ENCODE peak calls at places on chromosomes 13 and 19, in seven cellular contexts. S, T, Z, J, C, F and G are unnamed samples.

GRCh38 chr13:114339779-114340534 is 25.7 kb downstream of the CHAMP1 start:
- DNase-seq in J (no peak), S (peak), Z (no peak), T (peak), C (peak), F (peak), G (peak)

GRCh38 chr19:3969435-3970312 is 1.2 kb downstream of the DAPK3 start:
- DNase-seq in J (no peak), S (no peak), C (peak), T (peak), F (no peak), Z (no peak), G (no peak)

GRCh38 chr13:50222569-50223332 is 207.5 kb downstream of the KCNRG start:
- DNase-seq in T (peak), F (no peak), Z (no peak), S (no peak), J (no peak), C (peak), G (no peak)

GRCh38 chr19:8096071-8096470 is 43.5 kb downstream of the CCL25 start:
- DNase-seq in J (no peak), C (no peak), Z (peak), F (no peak), T (no peak), S (no peak), G (no peak)

GRCh38 chr13:23616228-23616627 is 46.0 kb downstream of the TNFRSF19 start:
- DNase-seq in C (no peak), T (no peak), J (no peak), Z (no peak), S (no peak), F (no peak), G (no peak)

GRCh38 chr19:4889034-4889825 is 13.5 kb downstream of the ARRDC5 start:
- DNase-seq in J (no peak), Z (peak), C (peak), T (peak), F (no peak), S (no peak), G (no peak)

GRCh38 chr13:36862002-36862706 is 43.1 kb downstream of the RFXAP start:
- DNase-seq in J (no peak), Z (no peak), S (no peak), C (peak), T (no peak), F (no peak), G (no peak)

GRCh38 chr19:53294786-53295441 is 27.4 kb upstream of the VN1R4 start:
- DNase-seq in T (no peak), J (no peak), Z (no peak), F (no peak), S (no peak), C (no peak), G (no peak)

GRCh38 chr13:43305416-43305815 is 282.0 kb downstream of the DNAJC15 start:
- DNase-seq in T (no peak), S (no peak), C (peak), F (no peak), Z (no peak), J (no peak), G (no peak)

GRCh38 chr13:41608111-41608510 is 150.8 kb downstream of the RGCC start:
- DNase-seq in Z (no peak), C (no peak), J (no peak), S (no peak), T (no peak), F (no peak), G (no peak)

GRCh38 chr19:46270521-46271256 is 26.2 kb upstream of the HIF3A start:
- DNase-seq in T (no peak), Z (no peak), S (no peak), C (no peak), J (no peak), F (no peak), G (no peak)

GRCh38 chr13:114151565-114152284 is 19.3 kb upstream of the RASA3 start:
- DNase-seq in Z (peak), J (no peak), S (peak), F (peak), C (peak), T (no peak), G (no peak)

GRCh38 chr13:40082644-40083043 is 427.2 kb downstream of the COG6 start:
- DNase-seq in C (no peak), Z (no peak), J (no peak), S (no peak), T (no peak), F (no peak), G (no peak)

GRCh38 chr19:15589760-15590451 is 25.1 kb upstream of the CYP4F8 start:
- DNase-seq in C (no peak), T (no peak), Z (no peak), F (no peak), J (no peak), S (no peak), G (no peak)

GRCh38 chr19:19361075-19361594 is 40.5 kb downstream of the MAU2 start:
- DNase-seq in J (peak), Z (peak), S (peak), C (peak), F (peak), T (peak), G (peak)

GRCh38 chr19:16585808-16586476 is 13.7 kb upstream of the SLC35E1 start:
- DNase-seq in J (no peak), S (no peak), C (peak), T (no peak), Z (no peak), F (no peak), G (no peak)

GRCh38 chr19:782195-783043 is 14.8 kb upstream of the PTBP1 start:
- DNase-seq in Z (no peak), S (no peak), J (no peak), C (peak), F (no peak), T (peak), G (no peak)

GRCh38 chr13:105202384-105202783 is 1333.1 kb downstream of the EFNB2 start:
- DNase-seq in C (peak), S (no peak), J (no peak), T (no peak), Z (no peak), F (no peak), G (peak)

GRCh38 chr19:35249848-35250711 is 1.3 kb downstream of the LSR start:
- DNase-seq in T (no peak), S (no peak), Z (peak), F (no peak), J (no peak), C (no peak), G (no peak)

GRCh38 chr13:96821381-96821780 is 172.9 kb downstream of the OXGR1 start:
- DNase-seq in J (no peak), Z (no peak), T (no peak), S (no peak), C (no peak), F (no peak), G (no peak)

GRCh38 chr19:50419580-50420035 is 870 bp downstream of the SPIB start:
- DNase-seq in F (no peak), J (no peak), T (no peak), S (no peak), Z (no peak), C (no peak), G (no peak)

GRCh38 chr19:7507884-7508283 is 8.0 kb upstream of the ZNF358 start:
- DNase-seq in Z (peak), T (peak), J (no peak), F (no peak), C (peak), S (no peak), G (no peak)

GRCh38 chr13:112761701-112762689 is 72.2 kb downstream of the ATP11A start:
- DNase-seq in T (peak), J (no peak), Z (peak), C (no peak), F (no peak), S (no peak), G (no peak)

GRCh38 chr13:72121466-72121865 is 254.5 kb upstream of the DACH1 start:
- DNase-seq in J (no peak), F (no peak), S (no peak), C (no peak), Z (no peak), T (no peak), G (no peak)

GRCh38 chr19:3360494-3361383 is 5.6 kb upstream of the NFIC start:
- DNase-seq in J (no peak), Z (peak), C (no peak), S (peak), F (peak), T (peak), G (no peak)

GRCh38 chr19:20928371-20928770 is 5.3 kb downstream of the ZNF85 start:
- DNase-seq in F (no peak), S (no peak), J (no peak), T (peak), C (no peak), Z (no peak), G (no peak)

GRCh38 chr19:30689474-30689873 is 317.3 kb downstream of the ZNF536 start:
- DNase-seq in C (no peak), T (no peak), Z (no peak), S (no peak), J (no peak), F (no peak), G (no peak)

GRCh38 chr19:11191273-11191755 is 6.0 kb downstream of the KANK2 start:
- DNase-seq in T (peak), C (peak), F (no peak), S (no peak), J (no peak), Z (peak), G (no peak)

GRCh38 chr19:6267552-6268381 is 12.0 kb downstream of the MLLT1 start:
- DNase-seq in F (no peak), C (no peak), T (no peak), S (no peak), Z (no peak), J (no peak), G (no peak)

GRCh38 chr13:21256351-21256761 is 79.9 kb downstream of the MRPL57 start:
- DNase-seq in Z (no peak), S (no peak), T (no peak), J (no peak), C (no peak), F (no peak), G (no peak)

GRCh38 chr13:82654851-82655517 is 1227.3 kb downstream of the SLITRK1 start:
- DNase-seq in C (peak), T (peak), F (no peak), Z (no peak), S (no peak), J (no peak), G (no peak)

GRCh38 chr19:5292453-5292842 is 48.2 kb downstream of the PTPRS start:
- DNase-seq in C (no peak), S (peak), J (no peak), Z (no peak), T (peak), F (peak), G (peak)

GRCh38 chr13:88622362-88622973 is 951.3 kb downstream of the SLITRK5 start:
- DNase-seq in C (no peak), J (no peak), Z (no peak), S (no peak), T (no peak), F (peak), G (peak)

GRCh38 chr13:23445794-23446193 is 12.3 kb upstream of the SACS start:
- DNase-seq in T (no peak), J (no peak), F (no peak), Z (no peak), S (no peak), C (no peak), G (no peak)

GRCh38 chr13:27528908-27529307 is 78.5 kb upstream of the MTIF3 start:
- DNase-seq in Z (no peak), F (no peak), C (no peak), T (no peak), J (no peak), S (no peak), G (no peak)